ENCODE peak calls at places on chromosomes 1 and 21, in eight cellular contexts. One of them, this sample, is unnamed. For H3K9me3, the result is how much of the 10 kb centered on the place peaks cover.

GRCh38 chr1:33087677-33088076 is 6.7 kb downstream of the AZIN2 start:
- DNase-seq in H1: no peak
- DNase-seq in gastrocnemius medialis: no peak
- DNase-seq in naive thymus-derived CD4-positive, alpha-beta T cell: no peak
- DNase-seq in lower lobe of right lung: no peak
- DNase-seq in T-helper 17 cell: no peak
- DNase-seq in upper lobe of right lung: no peak
- DNase-seq in vagina: no peak
- DNase-seq in this sample: no peak

GRCh38 chr1:94236630-94237290 is 624 bp downstream of the ARHGAP29 start:
- DNase-seq in gastrocnemius medialis: peak
- DNase-seq in naive thymus-derived CD4-positive, alpha-beta T cell: no peak
- DNase-seq in T-helper 17 cell: no peak
- DNase-seq in vagina: no peak
- DNase-seq in lower lobe of right lung: no peak
- DNase-seq in H1: no peak
- DNase-seq in upper lobe of right lung: no peak
- DNase-seq in this sample: peak

GRCh38 chr21:26842976-26843911 is 2.0 kb downstream of the ADAMTS1 start:
- DNase-seq in T-helper 17 cell: no peak
- DNase-seq in lower lobe of right lung: peak
- DNase-seq in H1: peak
- DNase-seq in gastrocnemius medialis: peak
- DNase-seq in upper lobe of right lung: peak
- DNase-seq in vagina: peak
- DNase-seq in naive thymus-derived CD4-positive, alpha-beta T cell: peak
- DNase-seq in this sample: peak

GRCh38 chr1:119081705-119082104 is 58.7 kb downstream of the WARS2 start:
- DNase-seq in lower lobe of right lung: no peak
- DNase-seq in gastrocnemius medialis: no peak
- DNase-seq in naive thymus-derived CD4-positive, alpha-beta T cell: no peak
- DNase-seq in vagina: no peak
- DNase-seq in T-helper 17 cell: no peak
- DNase-seq in H1: no peak
- DNase-seq in upper lobe of right lung: no peak
- DNase-seq in this sample: no peak

GRCh38 chr1:76657618-76658017 is 209.7 kb upstream of the ST6GALNAC5 start:
- DNase-seq in upper lobe of right lung: no peak
- DNase-seq in naive thymus-derived CD4-positive, alpha-beta T cell: no peak
- DNase-seq in vagina: no peak
- DNase-seq in H1: no peak
- DNase-seq in lower lobe of right lung: no peak
- DNase-seq in gastrocnemius medialis: no peak
- DNase-seq in T-helper 17 cell: no peak
- DNase-seq in this sample: no peak

GRCh38 chr1:229461032-229461668 is 27.3 kb upstream of the ACTA1 start:
- DNase-seq in vagina: no peak
- DNase-seq in naive thymus-derived CD4-positive, alpha-beta T cell: no peak
- DNase-seq in H1: no peak
- DNase-seq in lower lobe of right lung: no peak
- DNase-seq in upper lobe of right lung: no peak
- DNase-seq in T-helper 17 cell: no peak
- DNase-seq in gastrocnemius medialis: peak
- DNase-seq in this sample: no peak

GRCh38 chr1:74652711-74653131 is 20.9 kb downstream of the ERICH3 start:
- DNase-seq in upper lobe of right lung: no peak
- DNase-seq in lower lobe of right lung: no peak
- DNase-seq in H1: no peak
- DNase-seq in vagina: no peak
- DNase-seq in T-helper 17 cell: no peak
- DNase-seq in gastrocnemius medialis: no peak
- DNase-seq in naive thymus-derived CD4-positive, alpha-beta T cell: no peak
- DNase-seq in this sample: no peak

GRCh38 chr21:44059710-44060109 is 47.5 kb upstream of the PWP2 start:
- DNase-seq in vagina: no peak
- DNase-seq in T-helper 17 cell: no peak
- DNase-seq in lower lobe of right lung: no peak
- DNase-seq in gastrocnemius medialis: no peak
- DNase-seq in naive thymus-derived CD4-positive, alpha-beta T cell: no peak
- DNase-seq in H1: no peak
- DNase-seq in upper lobe of right lung: no peak
- DNase-seq in this sample: no peak

GRCh38 chr1:27967106-27967883 is 7.5 kb downstream of the XKR8 start:
- DNase-seq in vagina: no peak
- DNase-seq in lower lobe of right lung: no peak
- DNase-seq in naive thymus-derived CD4-positive, alpha-beta T cell: no peak
- DNase-seq in upper lobe of right lung: no peak
- DNase-seq in T-helper 17 cell: no peak
- DNase-seq in gastrocnemius medialis: no peak
- DNase-seq in H1: no peak
- DNase-seq in this sample: no peak

GRCh38 chr1:28436211-28436769 is 66.8 kb downstream of the PHACTR4 start:
- DNase-seq in T-helper 17 cell: no peak
- DNase-seq in H1: no peak
- DNase-seq in vagina: no peak
- DNase-seq in gastrocnemius medialis: no peak
- DNase-seq in upper lobe of right lung: no peak
- DNase-seq in naive thymus-derived CD4-positive, alpha-beta T cell: no peak
- DNase-seq in lower lobe of right lung: no peak
- DNase-seq in this sample: no peak

GRCh38 chr1:28102169-28102568 is 13.8 kb upstream of the EYA3 start:
- DNase-seq in gastrocnemius medialis: no peak
- DNase-seq in upper lobe of right lung: no peak
- DNase-seq in vagina: no peak
- DNase-seq in lower lobe of right lung: no peak
- DNase-seq in naive thymus-derived CD4-positive, alpha-beta T cell: no peak
- DNase-seq in T-helper 17 cell: no peak
- DNase-seq in H1: no peak
- DNase-seq in this sample: no peak

GRCh38 chr1:6419803-6420593 is at the start of gene HES2:
- DNase-seq in gastrocnemius medialis: no peak
- DNase-seq in H1: peak
- DNase-seq in lower lobe of right lung: no peak
- DNase-seq in upper lobe of right lung: no peak
- DNase-seq in vagina: no peak
- DNase-seq in naive thymus-derived CD4-positive, alpha-beta T cell: no peak
- DNase-seq in T-helper 17 cell: no peak
- DNase-seq in this sample: no peak

GRCh38 chr1:156113263-156114004 is 1.1 kb upstream of the LMNA start:
- DNase-seq in gastrocnemius medialis: peak
- DNase-seq in T-helper 17 cell: no peak
- DNase-seq in upper lobe of right lung: no peak
- DNase-seq in H1: no peak
- DNase-seq in naive thymus-derived CD4-positive, alpha-beta T cell: no peak
- DNase-seq in vagina: no peak
- DNase-seq in lower lobe of right lung: no peak
- DNase-seq in this sample: no peak

GRCh38 chr1:36156329-36157114 is 562 bp downstream of the MAP7D1 start:
- DNase-seq in lower lobe of right lung: peak
- DNase-seq in H1: peak
- DNase-seq in upper lobe of right lung: peak
- DNase-seq in T-helper 17 cell: peak
- DNase-seq in gastrocnemius medialis: peak
- DNase-seq in vagina: no peak
- DNase-seq in naive thymus-derived CD4-positive, alpha-beta T cell: peak
- DNase-seq in this sample: peak

GRCh38 chr1:235270625-235271024 is 57.4 kb downstream of the ARID4B start:
- DNase-seq in lower lobe of right lung: no peak
- DNase-seq in naive thymus-derived CD4-positive, alpha-beta T cell: peak
- DNase-seq in upper lobe of right lung: no peak
- DNase-seq in T-helper 17 cell: no peak
- DNase-seq in gastrocnemius medialis: no peak
- DNase-seq in H1: no peak
- DNase-seq in vagina: no peak
- DNase-seq in this sample: no peak

GRCh38 chr1:181562395-181562794 is 79.1 kb downstream of the CACNA1E start:
- DNase-seq in gastrocnemius medialis: no peak
- DNase-seq in lower lobe of right lung: no peak
- DNase-seq in upper lobe of right lung: no peak
- DNase-seq in vagina: no peak
- DNase-seq in H1: no peak
- DNase-seq in naive thymus-derived CD4-positive, alpha-beta T cell: no peak
- DNase-seq in T-helper 17 cell: no peak
- DNase-seq in this sample: no peak

GRCh38 chr1:150550222-150551048 is 1.2 kb downstream of the ADAMTSL4 start:
- DNase-seq in upper lobe of right lung: no peak
- DNase-seq in naive thymus-derived CD4-positive, alpha-beta T cell: no peak
- DNase-seq in gastrocnemius medialis: no peak
- DNase-seq in vagina: no peak
- DNase-seq in T-helper 17 cell: no peak
- DNase-seq in H1: no peak
- DNase-seq in lower lobe of right lung: no peak
- DNase-seq in this sample: no peak

GRCh38 chr1:110672001-110672752 is 2.6 kb downstream of the KCNA3 start:
- DNase-seq in lower lobe of right lung: no peak
- DNase-seq in H1: peak
- DNase-seq in vagina: no peak
- DNase-seq in naive thymus-derived CD4-positive, alpha-beta T cell: peak
- DNase-seq in upper lobe of right lung: no peak
- DNase-seq in T-helper 17 cell: peak
- DNase-seq in gastrocnemius medialis: no peak
- DNase-seq in this sample: no peak

GRCh38 chr21:28442624-28443023 is 550.1 kb downstream of the LTN1 start:
- DNase-seq in lower lobe of right lung: no peak
- DNase-seq in upper lobe of right lung: no peak
- DNase-seq in naive thymus-derived CD4-positive, alpha-beta T cell: no peak
- DNase-seq in T-helper 17 cell: no peak
- DNase-seq in gastrocnemius medialis: no peak
- DNase-seq in vagina: no peak
- DNase-seq in H1: no peak
- DNase-seq in this sample: no peak

GRCh38 chr21:28436286-28436932 is 556.3 kb downstream of the LTN1 start:
- DNase-seq in vagina: no peak
- DNase-seq in T-helper 17 cell: no peak
- DNase-seq in gastrocnemius medialis: no peak
- DNase-seq in lower lobe of right lung: no peak
- DNase-seq in H1: no peak
- DNase-seq in naive thymus-derived CD4-positive, alpha-beta T cell: no peak
- DNase-seq in upper lobe of right lung: no peak
- DNase-seq in this sample: no peak

GRCh38 chr21:28442085-28442484 is 550.6 kb downstream of the LTN1 start:
- DNase-seq in naive thymus-derived CD4-positive, alpha-beta T cell: no peak
- DNase-seq in lower lobe of right lung: no peak
- DNase-seq in gastrocnemius medialis: no peak
- DNase-seq in vagina: no peak
- DNase-seq in T-helper 17 cell: no peak
- DNase-seq in H1: no peak
- DNase-seq in upper lobe of right lung: no peak
- DNase-seq in this sample: no peak

GRCh38 chr21:28439852-28440251 is 552.8 kb downstream of the LTN1 start:
- DNase-seq in lower lobe of right lung: no peak
- DNase-seq in gastrocnemius medialis: no peak
- DNase-seq in T-helper 17 cell: no peak
- DNase-seq in naive thymus-derived CD4-positive, alpha-beta T cell: no peak
- DNase-seq in vagina: no peak
- DNase-seq in upper lobe of right lung: no peak
- DNase-seq in H1: no peak
- DNase-seq in this sample: no peak

GRCh38 chr21:28439246-28439645 is 553.4 kb downstream of the LTN1 start:
- DNase-seq in lower lobe of right lung: no peak
- DNase-seq in H1: no peak
- DNase-seq in vagina: no peak
- DNase-seq in naive thymus-derived CD4-positive, alpha-beta T cell: no peak
- DNase-seq in upper lobe of right lung: no peak
- DNase-seq in T-helper 17 cell: no peak
- DNase-seq in gastrocnemius medialis: no peak
- DNase-seq in this sample: no peak
- H3K9me3 ChIP-seq in lower lobe of right lung: under half
- H3K9me3 ChIP-seq in H1: under half
- H3K9me3 ChIP-seq in vagina: under half
- H3K9me3 ChIP-seq in naive thymus-derived CD4-positive, alpha-beta T cell: under half
- H3K9me3 ChIP-seq in upper lobe of right lung: under half
- H3K9me3 ChIP-seq in T-helper 17 cell: under half
- H3K9me3 ChIP-seq in gastrocnemius medialis: under half
- H3K9me3 ChIP-seq in this sample: under half

DNA sequence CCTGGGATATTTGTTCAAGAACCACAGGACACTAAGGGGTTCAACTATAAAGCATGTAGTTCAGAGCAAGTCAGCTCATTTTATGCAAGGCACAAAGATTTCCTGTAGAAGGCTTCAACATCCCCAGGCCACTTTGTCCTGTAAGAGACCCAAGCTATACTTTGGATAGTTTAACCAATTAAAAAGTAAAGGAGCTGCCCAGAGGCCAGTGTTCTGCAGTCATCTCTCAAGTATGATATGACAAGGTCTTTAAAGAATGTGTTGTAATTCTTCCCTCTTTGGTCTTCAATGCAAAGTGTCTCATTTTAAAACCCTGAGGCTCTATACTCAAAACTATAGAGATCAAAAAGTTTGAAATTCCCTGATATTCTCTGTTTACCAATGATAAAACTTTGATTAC is 34.1 kb downstream of the KRTAP20-3 start:
- DNase-seq in naive thymus-derived CD4-positive, alpha-beta T cell: no peak
- DNase-seq in gastrocnemius medialis: no peak
- DNase-seq in T-helper 17 cell: no peak
- DNase-seq in vagina: no peak
- DNase-seq in H1: no peak
- DNase-seq in lower lobe of right lung: no peak
- DNase-seq in upper lobe of right lung: no peak
- DNase-seq in this sample: no peak
- H3K9me3 ChIP-seq in naive thymus-derived CD4-positive, alpha-beta T cell: under half
- H3K9me3 ChIP-seq in gastrocnemius medialis: under half
- H3K9me3 ChIP-seq in T-helper 17 cell: under half
- H3K9me3 ChIP-seq in vagina: under half
- H3K9me3 ChIP-seq in H1: under half
- H3K9me3 ChIP-seq in lower lobe of right lung: under half
- H3K9me3 ChIP-seq in upper lobe of right lung: under half
- H3K9me3 ChIP-seq in this sample: under half

GRCh38 chr1:113991467-113991997 is 12.3 kb downstream of the OLFML3 start:
- DNase-seq in upper lobe of right lung: no peak
- DNase-seq in naive thymus-derived CD4-positive, alpha-beta T cell: no peak
- DNase-seq in H1: no peak
- DNase-seq in gastrocnemius medialis: no peak
- DNase-seq in vagina: no peak
- DNase-seq in lower lobe of right lung: no peak
- DNase-seq in T-helper 17 cell: no peak
- DNase-seq in this sample: no peak
- H3K9me3 ChIP-seq in upper lobe of right lung: under half
- H3K9me3 ChIP-seq in naive thymus-derived CD4-positive, alpha-beta T cell: under half
- H3K9me3 ChIP-seq in H1: under half
- H3K9me3 ChIP-seq in gastrocnemius medialis: under half
- H3K9me3 ChIP-seq in vagina: under half
- H3K9me3 ChIP-seq in lower lobe of right lung: under half
- H3K9me3 ChIP-seq in T-helper 17 cell: under half
- H3K9me3 ChIP-seq in this sample: under half

GRCh38 chr1:86105533-86105866 is 51.1 kb downstream of the COL24A1 start:
- DNase-seq in H1: no peak
- DNase-seq in T-helper 17 cell: no peak
- DNase-seq in lower lobe of right lung: no peak
- DNase-seq in vagina: no peak
- DNase-seq in gastrocnemius medialis: no peak
- DNase-seq in naive thymus-derived CD4-positive, alpha-beta T cell: no peak
- DNase-seq in upper lobe of right lung: no peak
- DNase-seq in this sample: no peak

GRCh38 chr1:86110451-86111129 is 46.0 kb downstream of the COL24A1 start:
- DNase-seq in H1: no peak
- DNase-seq in upper lobe of right lung: peak
- DNase-seq in naive thymus-derived CD4-positive, alpha-beta T cell: no peak
- DNase-seq in lower lobe of right lung: no peak
- DNase-seq in gastrocnemius medialis: no peak
- DNase-seq in vagina: no peak
- DNase-seq in T-helper 17 cell: no peak
- DNase-seq in this sample: no peak

GRCh38 chr1:86100401-86100800 is 56.2 kb downstream of the COL24A1 start:
- DNase-seq in T-helper 17 cell: no peak
- DNase-seq in H1: no peak
- DNase-seq in upper lobe of right lung: no peak
- DNase-seq in vagina: no peak
- DNase-seq in naive thymus-derived CD4-positive, alpha-beta T cell: no peak
- DNase-seq in gastrocnemius medialis: no peak
- DNase-seq in lower lobe of right lung: no peak
- DNase-seq in this sample: no peak

GRCh38 chr1:86104606-86105532 is 51.7 kb downstream of the COL24A1 start:
- DNase-seq in T-helper 17 cell: no peak
- DNase-seq in H1: no peak
- DNase-seq in vagina: no peak
- DNase-seq in upper lobe of right lung: no peak
- DNase-seq in gastrocnemius medialis: no peak
- DNase-seq in lower lobe of right lung: no peak
- DNase-seq in naive thymus-derived CD4-positive, alpha-beta T cell: no peak
- DNase-seq in this sample: no peak
- H3K9me3 ChIP-seq in T-helper 17 cell: under half
- H3K9me3 ChIP-seq in H1: under half
- H3K9me3 ChIP-seq in vagina: under half
- H3K9me3 ChIP-seq in upper lobe of right lung: under half
- H3K9me3 ChIP-seq in gastrocnemius medialis: under half
- H3K9me3 ChIP-seq in lower lobe of right lung: under half
- H3K9me3 ChIP-seq in naive thymus-derived CD4-positive, alpha-beta T cell: under half
- H3K9me3 ChIP-seq in this sample: under half

This sample was measured in tibial artery.